ENCODE peak calls at places on chromosomes 13 and 19, in four cellular contexts. R, E, C and P are unnamed samples.

GRCh38 chr13:43665388-43665787 is 121.4 kb downstream of the ENOX1 start:
- DNase-seq in R (no peak), E (no peak), C (no peak), P (no peak)

GRCh38 chr19:52138614-52139290 is 986 bp downstream of the ZNF616 start:
- DNase-seq in R (no peak), E (peak; percentile 27), C (peak; percentile 16), P (no peak)

GRCh38 chr19:8731428-8732169 is 10.2 kb downstream of the OR2Z1 start:
- DNase-seq in R (no peak), E (no peak), C (no peak), P (no peak)

GRCh38 chr13:29429496-29429895 is 166.0 kb downstream of the SLC7A1 start:
- DNase-seq in R (no peak), E (no peak), C (peak; percentile 7), P (no peak)

GRCh38 chr13:49635599-49636433 is 7.5 kb downstream of the ARL11 start:
- DNase-seq in R (no peak), E (no peak), C (peak; percentile 77), P (no peak)

GRCh38 chr13:84896128-84896527 is 903.1 kb downstream of the SLITRK6 start:
- DNase-seq in R (no peak), E (peak; percentile 37), C (peak; percentile 74), P (no peak)

GRCh38 chr13:83048419-83048818 is 833.9 kb downstream of the SLITRK1 start:
- DNase-seq in R (no peak), E (no peak), C (peak; percentile 29), P (no peak)

GRCh38 chr13:50894042-50894441 is 15.5 kb upstream of the RNASEH2B start:
- DNase-seq in R (no peak), E (no peak), C (no peak), P (no peak)

GRCh38 chr19:14565298-14565679 is 6.6 kb downstream of the NDUFB7 start:
- DNase-seq in R (no peak), E (no peak), C (no peak), P (no peak)

GRCh38 chr13:27622102-27622820 is 569 bp downstream of the POLR1D start:
- DNase-seq in R (no peak), E (no peak), C (peak; percentile 24), P (no peak)

GRCh38 chr19:40962460-40962961 is 28.6 kb upstream of the CYP2B6 start:
- DNase-seq in R (no peak), E (no peak), C (peak; percentile 13), P (no peak)

GRCh38 chr19:16372065-16372915 is 47.7 kb downstream of the KLF2 start:
- DNase-seq in R (no peak), E (no peak), C (no peak), P (no peak)

GRCh38 chr13:35485451-35485850 is 9.0 kb upstream of the MAB21L1 start:
- DNase-seq in R (no peak), E (no peak), C (no peak), P (no peak)

GRCh38 chr19:18587561-18587960 is 1.0 kb upstream of the REX1BD start:
- DNase-seq in R (no peak), E (no peak), C (no peak), P (no peak)

GRCh38 chr19:15025237-15025636 is 24.0 kb upstream of the CASP14 start:
- DNase-seq in R (no peak), E (peak; percentile 37), C (no peak), P (no peak)

GRCh38 chr19:17352608-17353280 is 15.4 kb downstream of the GTPBP3 start:
- DNase-seq in R (no peak), E (no peak), C (peak; percentile 74), P (no peak)

GRCh38 chr19:45354443-45354842 is 13.9 kb downstream of the KLC3 start:
- DNase-seq in R (no peak), E (no peak), C (no peak), P (no peak)

GRCh38 chr19:23872282-23872919 is 42.3 kb upstream of the ZNF726 start:
- DNase-seq in R (no peak), E (no peak), C (no peak), P (no peak)

GRCh38 chr19:28644261-28644660 is 568.7 kb downstream of the UQCRFS1 start:
- DNase-seq in R (no peak), E (no peak), C (no peak), P (no peak)

GRCh38 chr13:52002361-52002760 is 8.9 kb downstream of the ATP7B start:
- DNase-seq in R (no peak), E (no peak), C (no peak), P (no peak)

GRCh38 chr13:101845501-101846012 is 393.1 kb downstream of the ITGBL1 start:
- DNase-seq in R (no peak), E (no peak), C (no peak), P (no peak)

GRCh38 chr19:7257148-7258041 is 36.8 kb downstream of the INSR start:
- DNase-seq in R (no peak), E (peak; percentile 94), C (peak; percentile 77), P (no peak)

GRCh38 chr19:37946132-37946531 is 39.1 kb downstream of the SIPA1L3 start:
- DNase-seq in R (no peak), E (no peak), C (no peak), P (no peak)

GRCh38 chr13:106680796-106681482 is 113.0 kb upstream of the ARGLU1 start:
- DNase-seq in R (no peak), E (no peak), C (no peak), P (no peak)

GRCh38 chr19:10872551-10873107 is 1.3 kb downstream of the CARM1 start:
- DNase-seq in R (no peak), E (no peak), C (no peak), P (no peak)

GRCh38 chr13:47917022-47917574 is 84.0 kb downstream of the SUCLA2 start:
- DNase-seq in R (no peak), E (no peak), C (no peak), P (no peak)

GRCh38 chr19:51093066-51093465 is 10.4 kb upstream of the KLK14 start:
- DNase-seq in R (no peak), E (no peak), C (no peak), P (no peak)

GRCh38 chr19:13026478-13026999 is 31.3 kb downstream of the NFIX start:
- DNase-seq in R (peak; percentile 71), E (peak; percentile 70), C (peak; percentile 45), P (no peak)

GRCh38 chr19:3024870-3025515 is 4.1 kb downstream of the TLE2 start:
- DNase-seq in R (no peak), E (no peak), C (no peak), P (no peak)

DNA sequence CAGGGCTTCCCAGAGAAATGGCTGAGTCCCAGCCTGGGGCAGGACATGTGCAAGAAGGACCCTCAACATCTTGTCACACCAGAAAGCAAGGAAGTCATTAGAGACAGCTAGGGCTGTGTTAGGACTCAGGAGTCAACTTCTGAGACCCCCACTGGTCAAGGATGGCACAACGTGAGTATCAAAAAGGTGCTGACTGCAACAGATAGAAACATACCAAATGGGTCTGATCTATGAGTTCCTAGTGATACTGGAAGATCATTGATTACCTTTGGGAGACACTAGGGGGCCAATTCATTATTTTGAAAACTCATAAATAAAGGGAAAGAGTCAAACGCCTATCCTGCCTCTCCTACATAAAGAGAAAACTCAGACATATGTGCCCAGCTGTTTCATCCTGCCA is 73.5 kb upstream of the GJB6 start:
- DNase-seq in R (no peak), E (no peak), C (no peak), P (no peak)
- TF ChIP-seq CTCF in R (no peak), E (no peak), C (no peak), P (no peak)

GRCh38 chr19:34404109-34404909 is at the start of gene PDCD2L:
- DNase-seq in R (peak; percentile 93), E (peak; percentile 96), C (peak; percentile 88), P (peak; percentile 86)
- TF ChIP-seq CTCF in R (no peak), E (no peak), C (no peak), P (no peak)

GRCh38 chr13:42039946-42040729 is 8.3 kb upstream of the DGKH start:
- DNase-seq in R (peak; percentile 96), E (peak; percentile 85), C (peak; percentile 94), P (peak; percentile 78)
- TF ChIP-seq CTCF in R (no peak), E (no peak), C (no peak), P (no peak)

GRCh38 chr19:1590641-1591397 is 1.8 kb downstream of the MBD3 start:
- DNase-seq in R (no peak), E (no peak), C (peak; percentile 37), P (no peak)
- TF ChIP-seq CTCF in R (no peak), E (no peak), C (peak; percentile 58), P (no peak)

DNA sequence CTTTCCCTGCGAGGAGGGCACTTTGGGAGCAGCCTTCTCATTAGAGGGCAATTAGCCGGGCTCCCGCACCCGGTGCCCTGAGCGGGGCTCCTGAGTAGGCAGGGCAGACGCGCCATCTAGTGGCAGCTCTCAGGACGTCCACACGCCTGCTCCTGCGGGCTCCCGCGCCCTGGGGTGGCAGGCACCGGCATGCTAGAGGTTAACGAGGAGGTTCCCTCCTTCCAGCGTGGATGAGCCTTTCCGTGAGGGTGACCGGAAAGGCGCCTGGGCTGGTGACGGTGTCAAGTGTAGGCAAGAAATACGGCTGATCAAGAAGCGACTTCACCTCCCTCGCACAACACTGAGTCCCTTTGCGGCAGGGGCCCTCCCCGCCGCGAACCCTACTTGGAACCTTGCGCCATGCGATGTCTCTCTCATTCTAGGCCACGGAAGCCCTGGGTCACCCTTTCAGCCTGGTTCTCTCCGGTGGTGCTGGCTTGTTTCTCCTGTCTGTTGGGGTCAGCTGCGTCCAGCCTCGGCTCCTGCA is 67.7 kb downstream of the ALOX5AP start:
- DNase-seq in R (peak; percentile 91), E (peak; percentile 83), C (peak; percentile 85), P (peak; percentile 73)
- TF ChIP-seq CTCF in R (peak; percentile 93), E (peak; percentile 86), C (peak; percentile 91), P (peak; percentile 90)

DNA sequence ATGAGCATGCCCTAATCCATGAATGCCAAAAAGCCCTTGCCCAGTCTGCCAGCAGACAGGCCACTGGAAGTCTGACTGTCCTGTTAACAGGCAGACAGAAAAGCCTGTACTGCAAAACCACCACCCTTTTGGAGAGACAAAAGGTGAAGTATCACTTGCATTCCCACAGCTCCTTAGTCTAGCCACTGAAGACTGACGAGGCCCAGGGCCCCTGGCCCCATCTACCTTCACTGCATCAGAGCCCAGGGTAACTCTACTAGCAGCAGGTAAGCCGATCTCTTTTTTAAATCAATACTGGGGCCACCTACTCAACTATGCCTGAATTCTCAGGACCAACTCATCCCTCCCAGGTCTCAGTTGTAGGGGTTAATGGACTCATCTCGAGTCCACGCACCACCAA is 45.5 kb downstream of the ZNF93 start:
- DNase-seq in R (no peak), E (no peak), C (no peak), P (no peak)
- TF ChIP-seq CTCF in R (no peak), E (no peak), C (no peak), P (no peak)

GRCh38 chr13:39510296-39510695 is 92.7 kb downstream of the LHFPL6 start:
- DNase-seq in R (no peak), E (no peak), C (no peak), P (no peak)
- TF ChIP-seq CTCF in R (no peak), E (no peak), C (no peak), P (no peak)

DNA sequence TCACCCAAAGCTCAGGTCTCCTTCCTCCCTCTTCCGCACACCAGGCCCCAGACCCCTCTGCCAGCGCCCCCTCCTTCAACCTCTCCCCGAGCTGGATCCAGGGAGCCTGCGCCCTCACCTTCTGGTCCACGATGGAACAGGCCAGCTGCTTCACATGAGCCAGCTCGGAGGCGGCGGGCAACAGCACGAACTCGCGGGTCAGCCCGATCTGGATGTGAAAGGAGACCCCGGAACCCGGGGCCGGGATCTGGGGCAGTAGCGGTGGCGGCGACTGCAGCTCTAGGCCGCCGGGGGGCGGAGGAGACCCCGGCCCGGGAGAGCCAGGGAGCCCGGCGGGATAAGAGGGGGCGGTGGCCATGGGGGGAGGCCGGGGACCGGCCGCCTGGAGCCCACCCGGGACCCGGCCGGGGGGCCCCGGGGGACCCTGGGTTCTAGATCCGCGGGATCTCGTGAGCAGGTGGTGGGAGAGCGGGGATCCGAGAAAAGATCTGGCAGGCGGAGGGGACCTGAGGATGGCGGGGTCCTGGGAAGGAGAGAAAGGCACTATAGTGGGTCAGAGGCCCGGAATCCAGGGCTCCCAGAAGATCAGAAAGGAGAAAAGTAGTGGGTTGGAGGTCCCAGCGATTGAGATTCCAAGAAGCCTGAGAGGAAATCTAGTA is 772 bp downstream of the PRKD2 start:
- DNase-seq in R (no peak), E (peak; percentile 51), C (no peak), P (no peak)
- TF ChIP-seq CTCF in R (no peak), E (no peak), C (no peak), P (no peak)